ENCODE peak calls at places on chromosomes 1 and 21, in eight cellular contexts. T, W, Q, P, K, F, C and E are unnamed samples.

GRCh38 chr1:80675469-80675868 is 1125.3 kb upstream of the ADGRL2 start:
- DNase-seq in T (no peak), W (no peak), Q (no peak), P (no peak), K (no peak), F (no peak), C (no peak), E (no peak)

GRCh38 chr1:223033658-223034057 is 109.4 kb downstream of the TLR5 start:
- DNase-seq in T (no peak), W (no peak), Q (no peak), P (no peak), K (no peak), F (no peak), C (no peak), E (no peak)

GRCh38 chr1:162373541-162374375 is 2.9 kb downstream of the SPATA46 start:
- DNase-seq in T (peak; percentile 16), W (no peak), Q (peak; percentile 94), P (no peak), K (no peak), F (no peak), C (no peak), E (no peak)

GRCh38 chr1:95309031-95309459 is 75.0 kb downstream of the RWDD3 start:
- DNase-seq in T (peak; percentile 21), W (no peak), Q (peak; percentile 49), P (no peak), K (no peak), F (peak; percentile 59), C (no peak), E (no peak)

GRCh38 chr1:21262282-21263051 is 27.8 kb downstream of the ECE1 start:
- DNase-seq in T (peak; percentile 95), W (peak; percentile 96), Q (no peak), P (peak; percentile 81), K (peak; percentile 84), F (peak; percentile 53), C (no peak), E (peak; percentile 92)

GRCh38 chr1:59431566-59432294 is 134.8 kb downstream of the FGGY start:
- DNase-seq in T (no peak), W (no peak), Q (peak; percentile 42), P (no peak), K (no peak), F (no peak), C (no peak), E (no peak)

GRCh38 chr21:44571844-44572782 is 1.4 kb upstream of the KRTAP10-4 start:
- DNase-seq in T (no peak), W (no peak), Q (no peak), P (no peak), K (no peak), F (no peak), C (no peak), E (no peak)

GRCh38 chr1:36327421-36328087 is 4.1 kb upstream of the EVA1B start:
- DNase-seq in T (peak; percentile 80), W (no peak), Q (no peak), P (no peak), K (no peak), F (no peak), C (no peak), E (no peak)

DNA sequence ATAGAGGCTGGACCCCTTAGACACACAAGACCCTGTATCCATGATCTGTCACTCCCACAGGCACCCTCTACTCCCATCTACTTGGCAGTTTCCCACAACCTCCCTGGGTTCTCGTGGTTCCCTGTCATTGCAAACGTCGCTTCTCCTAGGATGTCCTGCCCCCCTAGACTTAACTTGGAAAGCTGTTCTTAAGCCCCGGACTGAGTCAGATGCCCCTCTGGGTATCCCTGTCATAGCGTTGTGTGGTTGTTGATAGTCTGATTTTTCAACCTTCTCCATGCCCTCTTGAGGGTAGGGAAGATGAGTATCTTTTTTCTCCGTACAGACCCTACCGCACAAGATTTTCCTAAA is 11.8 kb downstream of the RCC1 start:
- DNase-seq in T (peak; percentile 37), W (no peak), Q (no peak), P (no peak), K (no peak), F (no peak), C (no peak), E (no peak)
- H3K27ac ChIP-seq in T (peak overlapping the region; percentile 2), W (peak overlapping the region; percentile 73), Q (peak overlapping the region; percentile 78), P (peak overlapping the region; percentile 84), K (peak overlapping the region; percentile 91), F (peak overlapping the region; percentile 99), C (peak overlapping the region; percentile 75), E (no peak overlapping the region)

GRCh38 chr1:28928306-28928987 is 14.1 kb downstream of the EPB41 start:
- DNase-seq in T (no peak), W (no peak), Q (no peak), P (no peak), K (no peak), F (no peak), C (peak; percentile 37), E (no peak)
- H3K4me1 ChIP-seq in T (peaks cover 5% of the 10 kb centered on the region), W (peaks cover 40% of the 10 kb centered on the region), Q (peaks cover 17% of the 10 kb centered on the region), P (peaks cover 5% of the 10 kb centered on the region), K (peaks cover 34% of the 10 kb centered on the region), F (peaks cover 37% of the 10 kb centered on the region), C (peaks cover 90% of the 10 kb centered on the region), E (peaks cover 14% of the 10 kb centered on the region)

GRCh38 chr1:115975569-115976061 is 698 bp upstream of the SLC22A15 start:
- DNase-seq in T (no peak), W (no peak), Q (no peak), P (no peak), K (no peak), F (no peak), C (no peak), E (no peak)

GRCh38 chr1:115977481-115978258 is 1.4 kb downstream of the SLC22A15 start:
- DNase-seq in T (no peak), W (no peak), Q (peak; percentile 82), P (no peak), K (no peak), F (no peak), C (no peak), E (no peak)

GRCh38 chr1:115976900-115977480 is 677 bp downstream of the SLC22A15 start:
- DNase-seq in T (no peak), W (no peak), Q (no peak), P (no peak), K (no peak), F (no peak), C (no peak), E (no peak)

GRCh38 chr1:115978292-115978941 is 2.1 kb downstream of the SLC22A15 start:
- DNase-seq in T (no peak), W (no peak), Q (no peak), P (no peak), K (no peak), F (no peak), C (no peak), E (no peak)

DNA sequence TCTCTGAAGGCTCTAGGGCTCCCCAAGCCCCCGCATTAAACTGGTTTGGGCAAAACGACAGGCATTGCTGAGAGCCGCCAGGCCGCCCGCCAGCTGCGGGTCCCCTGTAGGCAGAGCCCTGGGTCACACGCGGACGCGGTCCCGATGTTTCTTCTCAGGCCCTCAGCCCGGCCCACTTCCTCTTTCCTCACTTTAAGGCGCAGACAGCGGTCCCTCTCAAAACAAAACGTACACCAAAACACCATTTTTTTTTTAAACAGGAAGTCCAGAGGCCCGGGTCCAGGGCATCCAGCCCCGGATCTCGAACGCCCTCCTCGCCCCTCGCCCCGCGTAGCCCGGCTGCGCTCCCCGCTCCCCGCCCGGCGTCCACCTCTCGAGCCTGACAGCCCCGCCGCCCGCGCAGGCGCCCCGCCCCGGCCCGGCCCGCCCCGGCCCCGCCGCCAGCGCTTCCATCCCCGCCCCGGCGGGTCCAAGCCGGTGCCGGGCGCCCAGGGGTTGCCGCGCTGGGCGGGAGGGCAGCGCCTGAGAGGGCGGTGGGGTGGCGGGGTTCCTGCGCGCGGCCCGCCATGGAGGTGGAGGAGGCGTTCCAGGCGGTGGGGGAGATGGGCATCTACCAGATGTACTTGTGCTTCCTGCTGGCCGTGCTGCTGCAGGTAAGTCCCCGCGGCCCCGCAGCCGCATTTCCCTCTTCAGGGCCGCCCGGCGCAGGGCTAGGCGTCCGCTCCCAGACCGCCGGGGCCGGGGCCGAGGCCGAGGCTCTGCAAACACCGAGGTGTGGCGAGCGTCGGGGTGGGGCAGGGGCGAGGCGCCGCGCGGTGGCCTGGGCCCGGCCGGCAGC is at the start of gene SLC22A15:
- DNase-seq in T (no peak), W (peak; percentile 54), Q (peak; percentile 63), P (peak; percentile 29), K (peak; percentile 51), F (peak; percentile 51), C (peak; percentile 24), E (peak; percentile 57)
- H3K27ac ChIP-seq in T (no peak within 1 kb of the TSS), W (peak within 1 kb of the TSS; percentile 43), Q (peak within 1 kb of the TSS; percentile 50), P (peak within 1 kb of the TSS; percentile 39), K (no peak within 1 kb of the TSS), F (no peak within 1 kb of the TSS), C (no peak within 1 kb of the TSS), E (peak within 1 kb of the TSS; percentile 87)

GRCh38 chr1:156464335-156464734 is 36.2 kb downstream of the MEF2D start:
- DNase-seq in T (peak; percentile 34), W (no peak), Q (peak; percentile 20), P (no peak), K (no peak), F (no peak), C (no peak), E (peak; percentile 54)
- H3K4me1 ChIP-seq in T (peaks cover 10% of the 10 kb centered on the region), W (peaks cover 39% of the 10 kb centered on the region), Q (peaks cover 16% of the 10 kb centered on the region), P (peaks cover 18% of the 10 kb centered on the region), K (peaks cover 49% of the 10 kb centered on the region), F (peaks cover 22% of the 10 kb centered on the region), C (no peaks in the 10 kb centered on the region), E (peaks cover 58% of the 10 kb centered on the region)

GRCh38 chr1:35188578-35189392 is 4.2 kb downstream of the SFPQ start:
- DNase-seq in T (no peak), W (no peak), Q (no peak), P (no peak), K (no peak), F (no peak), C (no peak), E (no peak)
- H3K27ac ChIP-seq in T (no peak overlapping the region), W (no peak overlapping the region), Q (no peak overlapping the region), P (no peak overlapping the region), K (no peak overlapping the region), F (no peak overlapping the region), C (no peak overlapping the region), E (no peak overlapping the region)